ENCODE peak calls at places on chromosomes 7 and 10, in eight cellular contexts. One of them, this sample, is unnamed.

GRCh38 chr10:4515711-4516110 is 310.3 kb upstream of the AKR1E2 start:
- DNase-seq in head of caudate nucleus: no peak
- DNase-seq in stimulated activated CD8-positive, alpha-beta memory T cell treated with anti-CD3 and anti-CD28 coated beads, Interleukin-4, amount 100 ng/mL, for 1 hour: no peak
- DNase-seq in frontal cortex: no peak
- DNase-seq in naive thymus-derived CD4-positive, alpha-beta T cell: no peak
- DNase-seq in EH: no peak
- DNase-seq in stimulated activated CD4-positive, alpha-beta T cell treated with anti-CD3 and anti-CD28 coated beads, TNF-alpha, amount 100 ng/mL, for 1 hour: no peak
- DNase-seq in RWPE2: no peak
- DNase-seq in this sample: no peak

GRCh38 chr7:29564455-29565185 is 985 bp downstream of the PRR15 start:
- DNase-seq in stimulated activated CD4-positive, alpha-beta T cell treated with anti-CD3 and anti-CD28 coated beads, TNF-alpha, amount 100 ng/mL, for 1 hour: no peak
- DNase-seq in naive thymus-derived CD4-positive, alpha-beta T cell: no peak
- DNase-seq in frontal cortex: peak; percentile 55
- DNase-seq in RWPE2: peak; percentile 72
- DNase-seq in stimulated activated CD8-positive, alpha-beta memory T cell treated with anti-CD3 and anti-CD28 coated beads, Interleukin-4, amount 100 ng/mL, for 1 hour: no peak
- DNase-seq in EH: peak; percentile 60
- DNase-seq in head of caudate nucleus: peak; percentile 14
- DNase-seq in this sample: peak; percentile 86

GRCh38 chr7:34596887-34597286 is 61.1 kb upstream of the NPSR1 start:
- DNase-seq in stimulated activated CD8-positive, alpha-beta memory T cell treated with anti-CD3 and anti-CD28 coated beads, Interleukin-4, amount 100 ng/mL, for 1 hour: no peak
- DNase-seq in head of caudate nucleus: no peak
- DNase-seq in RWPE2: no peak
- DNase-seq in EH: peak; percentile 7
- DNase-seq in stimulated activated CD4-positive, alpha-beta T cell treated with anti-CD3 and anti-CD28 coated beads, TNF-alpha, amount 100 ng/mL, for 1 hour: no peak
- DNase-seq in naive thymus-derived CD4-positive, alpha-beta T cell: no peak
- DNase-seq in frontal cortex: no peak
- DNase-seq in this sample: no peak

GRCh38 chr10:98577168-98577567 is 130.4 kb upstream of the HPS1 start:
- DNase-seq in stimulated activated CD8-positive, alpha-beta memory T cell treated with anti-CD3 and anti-CD28 coated beads, Interleukin-4, amount 100 ng/mL, for 1 hour: no peak
- DNase-seq in stimulated activated CD4-positive, alpha-beta T cell treated with anti-CD3 and anti-CD28 coated beads, TNF-alpha, amount 100 ng/mL, for 1 hour: no peak
- DNase-seq in EH: no peak
- DNase-seq in frontal cortex: no peak
- DNase-seq in head of caudate nucleus: no peak
- DNase-seq in RWPE2: no peak
- DNase-seq in naive thymus-derived CD4-positive, alpha-beta T cell: no peak
- DNase-seq in this sample: no peak

GRCh38 chr7:140719711-140720110 is 23.2 kb downstream of the NDUFB2 start:
- DNase-seq in EH: peak; percentile 23
- DNase-seq in stimulated activated CD8-positive, alpha-beta memory T cell treated with anti-CD3 and anti-CD28 coated beads, Interleukin-4, amount 100 ng/mL, for 1 hour: no peak
- DNase-seq in stimulated activated CD4-positive, alpha-beta T cell treated with anti-CD3 and anti-CD28 coated beads, TNF-alpha, amount 100 ng/mL, for 1 hour: no peak
- DNase-seq in RWPE2: no peak
- DNase-seq in frontal cortex: no peak
- DNase-seq in head of caudate nucleus: no peak
- DNase-seq in naive thymus-derived CD4-positive, alpha-beta T cell: no peak
- DNase-seq in this sample: peak; percentile 10

GRCh38 chr10:129883029-129883428 is 81.0 kb downstream of the EBF3 start:
- DNase-seq in head of caudate nucleus: no peak
- DNase-seq in EH: no peak
- DNase-seq in stimulated activated CD8-positive, alpha-beta memory T cell treated with anti-CD3 and anti-CD28 coated beads, Interleukin-4, amount 100 ng/mL, for 1 hour: no peak
- DNase-seq in frontal cortex: no peak
- DNase-seq in naive thymus-derived CD4-positive, alpha-beta T cell: no peak
- DNase-seq in RWPE2: no peak
- DNase-seq in stimulated activated CD4-positive, alpha-beta T cell treated with anti-CD3 and anti-CD28 coated beads, TNF-alpha, amount 100 ng/mL, for 1 hour: no peak
- DNase-seq in this sample: no peak

GRCh38 chr7:18958627-18959026 is 158.8 kb downstream of the TWIST1 start:
- DNase-seq in EH: peak; percentile 73
- DNase-seq in naive thymus-derived CD4-positive, alpha-beta T cell: no peak
- DNase-seq in head of caudate nucleus: no peak
- DNase-seq in frontal cortex: no peak
- DNase-seq in stimulated activated CD8-positive, alpha-beta memory T cell treated with anti-CD3 and anti-CD28 coated beads, Interleukin-4, amount 100 ng/mL, for 1 hour: no peak
- DNase-seq in RWPE2: no peak
- DNase-seq in stimulated activated CD4-positive, alpha-beta T cell treated with anti-CD3 and anti-CD28 coated beads, TNF-alpha, amount 100 ng/mL, for 1 hour: no peak
- DNase-seq in this sample: peak; percentile 90

GRCh38 chr7:78020131-78020873 is 221.7 kb downstream of the PHTF2 start:
- DNase-seq in EH: peak; percentile 86
- DNase-seq in naive thymus-derived CD4-positive, alpha-beta T cell: peak; percentile 44
- DNase-seq in RWPE2: no peak
- DNase-seq in frontal cortex: peak; percentile 79
- DNase-seq in stimulated activated CD8-positive, alpha-beta memory T cell treated with anti-CD3 and anti-CD28 coated beads, Interleukin-4, amount 100 ng/mL, for 1 hour: no peak
- DNase-seq in head of caudate nucleus: peak; percentile 80
- DNase-seq in stimulated activated CD4-positive, alpha-beta T cell treated with anti-CD3 and anti-CD28 coated beads, TNF-alpha, amount 100 ng/mL, for 1 hour: no peak
- DNase-seq in this sample: peak; percentile 87

GRCh38 chr7:29154076-29154475 is 7.7 kb upstream of the CPVL start:
- DNase-seq in RWPE2: no peak
- DNase-seq in head of caudate nucleus: no peak
- DNase-seq in naive thymus-derived CD4-positive, alpha-beta T cell: no peak
- DNase-seq in frontal cortex: no peak
- DNase-seq in stimulated activated CD4-positive, alpha-beta T cell treated with anti-CD3 and anti-CD28 coated beads, TNF-alpha, amount 100 ng/mL, for 1 hour: no peak
- DNase-seq in stimulated activated CD8-positive, alpha-beta memory T cell treated with anti-CD3 and anti-CD28 coated beads, Interleukin-4, amount 100 ng/mL, for 1 hour: no peak
- DNase-seq in EH: no peak
- DNase-seq in this sample: no peak

GRCh38 chr7:158821173-158822021 is 7.9 kb downstream of the ESYT2 start:
- DNase-seq in RWPE2: no peak
- DNase-seq in head of caudate nucleus: no peak
- DNase-seq in stimulated activated CD8-positive, alpha-beta memory T cell treated with anti-CD3 and anti-CD28 coated beads, Interleukin-4, amount 100 ng/mL, for 1 hour: no peak
- DNase-seq in EH: peak; percentile 71
- DNase-seq in naive thymus-derived CD4-positive, alpha-beta T cell: peak; percentile 22
- DNase-seq in frontal cortex: no peak
- DNase-seq in stimulated activated CD4-positive, alpha-beta T cell treated with anti-CD3 and anti-CD28 coated beads, TNF-alpha, amount 100 ng/mL, for 1 hour: no peak
- DNase-seq in this sample: peak; percentile 86

GRCh38 chr10:97974108-97974507 is 56.3 kb downstream of the CRTAC1 start:
- DNase-seq in stimulated activated CD4-positive, alpha-beta T cell treated with anti-CD3 and anti-CD28 coated beads, TNF-alpha, amount 100 ng/mL, for 1 hour: no peak
- DNase-seq in head of caudate nucleus: peak; percentile 47
- DNase-seq in frontal cortex: no peak
- DNase-seq in EH: no peak
- DNase-seq in naive thymus-derived CD4-positive, alpha-beta T cell: no peak
- DNase-seq in RWPE2: no peak
- DNase-seq in stimulated activated CD8-positive, alpha-beta memory T cell treated with anti-CD3 and anti-CD28 coated beads, Interleukin-4, amount 100 ng/mL, for 1 hour: no peak
- DNase-seq in this sample: no peak

GRCh38 chr10:124047427-124048157 is 45.8 kb downstream of the CHST15 start:
- DNase-seq in head of caudate nucleus: no peak
- DNase-seq in stimulated activated CD4-positive, alpha-beta T cell treated with anti-CD3 and anti-CD28 coated beads, TNF-alpha, amount 100 ng/mL, for 1 hour: no peak
- DNase-seq in naive thymus-derived CD4-positive, alpha-beta T cell: no peak
- DNase-seq in stimulated activated CD8-positive, alpha-beta memory T cell treated with anti-CD3 and anti-CD28 coated beads, Interleukin-4, amount 100 ng/mL, for 1 hour: no peak
- DNase-seq in RWPE2: no peak
- DNase-seq in EH: no peak
- DNase-seq in frontal cortex: no peak
- DNase-seq in this sample: no peak

GRCh38 chr10:117994771-117995170 is 52.0 kb downstream of the RAB11FIP2 start:
- DNase-seq in head of caudate nucleus: no peak
- DNase-seq in naive thymus-derived CD4-positive, alpha-beta T cell: no peak
- DNase-seq in EH: no peak
- DNase-seq in stimulated activated CD4-positive, alpha-beta T cell treated with anti-CD3 and anti-CD28 coated beads, TNF-alpha, amount 100 ng/mL, for 1 hour: no peak
- DNase-seq in RWPE2: no peak
- DNase-seq in stimulated activated CD8-positive, alpha-beta memory T cell treated with anti-CD3 and anti-CD28 coated beads, Interleukin-4, amount 100 ng/mL, for 1 hour: no peak
- DNase-seq in frontal cortex: no peak
- DNase-seq in this sample: no peak

GRCh38 chr7:114243019-114243507 is 171.6 kb upstream of the FOXP2 start:
- DNase-seq in EH: no peak
- DNase-seq in frontal cortex: no peak
- DNase-seq in naive thymus-derived CD4-positive, alpha-beta T cell: no peak
- DNase-seq in stimulated activated CD8-positive, alpha-beta memory T cell treated with anti-CD3 and anti-CD28 coated beads, Interleukin-4, amount 100 ng/mL, for 1 hour: no peak
- DNase-seq in stimulated activated CD4-positive, alpha-beta T cell treated with anti-CD3 and anti-CD28 coated beads, TNF-alpha, amount 100 ng/mL, for 1 hour: no peak
- DNase-seq in head of caudate nucleus: no peak
- DNase-seq in RWPE2: no peak
- DNase-seq in this sample: peak; percentile 1

GRCh38 chr7:151857412-151857811 is 19.5 kb downstream of the PRKAG2 start:
- DNase-seq in naive thymus-derived CD4-positive, alpha-beta T cell: no peak
- DNase-seq in frontal cortex: no peak
- DNase-seq in stimulated activated CD4-positive, alpha-beta T cell treated with anti-CD3 and anti-CD28 coated beads, TNF-alpha, amount 100 ng/mL, for 1 hour: no peak
- DNase-seq in head of caudate nucleus: no peak
- DNase-seq in stimulated activated CD8-positive, alpha-beta memory T cell treated with anti-CD3 and anti-CD28 coated beads, Interleukin-4, amount 100 ng/mL, for 1 hour: no peak
- DNase-seq in EH: no peak
- DNase-seq in RWPE2: no peak
- DNase-seq in this sample: no peak

GRCh38 chr10:13759167-13759566 is 172.4 kb downstream of the PRPF18 start:
- DNase-seq in head of caudate nucleus: no peak
- DNase-seq in stimulated activated CD4-positive, alpha-beta T cell treated with anti-CD3 and anti-CD28 coated beads, TNF-alpha, amount 100 ng/mL, for 1 hour: no peak
- DNase-seq in frontal cortex: no peak
- DNase-seq in EH: peak; percentile 65
- DNase-seq in RWPE2: no peak
- DNase-seq in naive thymus-derived CD4-positive, alpha-beta T cell: no peak
- DNase-seq in stimulated activated CD8-positive, alpha-beta memory T cell treated with anti-CD3 and anti-CD28 coated beads, Interleukin-4, amount 100 ng/mL, for 1 hour: no peak
- DNase-seq in this sample: no peak

GRCh38 chr7:100835903-100836811 is 8.8 kb upstream of the EPHB4 start:
- DNase-seq in frontal cortex: peak; percentile 23
- DNase-seq in stimulated activated CD4-positive, alpha-beta T cell treated with anti-CD3 and anti-CD28 coated beads, TNF-alpha, amount 100 ng/mL, for 1 hour: no peak
- DNase-seq in RWPE2: peak; percentile 91
- DNase-seq in stimulated activated CD8-positive, alpha-beta memory T cell treated with anti-CD3 and anti-CD28 coated beads, Interleukin-4, amount 100 ng/mL, for 1 hour: no peak
- DNase-seq in head of caudate nucleus: no peak
- DNase-seq in EH: no peak
- DNase-seq in naive thymus-derived CD4-positive, alpha-beta T cell: no peak
- DNase-seq in this sample: peak; percentile 25

GRCh38 chr10:108775911-108776475 is 1147.3 kb downstream of the XPNPEP1 start:
- DNase-seq in naive thymus-derived CD4-positive, alpha-beta T cell: no peak
- DNase-seq in stimulated activated CD8-positive, alpha-beta memory T cell treated with anti-CD3 and anti-CD28 coated beads, Interleukin-4, amount 100 ng/mL, for 1 hour: no peak
- DNase-seq in stimulated activated CD4-positive, alpha-beta T cell treated with anti-CD3 and anti-CD28 coated beads, TNF-alpha, amount 100 ng/mL, for 1 hour: no peak
- DNase-seq in RWPE2: no peak
- DNase-seq in frontal cortex: no peak
- DNase-seq in head of caudate nucleus: no peak
- DNase-seq in EH: no peak
- DNase-seq in this sample: no peak

GRCh38 chr7:95723583-95724180 is 48.7 kb upstream of the DYNC1I1 start:
- DNase-seq in head of caudate nucleus: peak; percentile 57
- DNase-seq in naive thymus-derived CD4-positive, alpha-beta T cell: no peak
- DNase-seq in RWPE2: no peak
- DNase-seq in EH: peak; percentile 33
- DNase-seq in frontal cortex: peak; percentile 19
- DNase-seq in stimulated activated CD4-positive, alpha-beta T cell treated with anti-CD3 and anti-CD28 coated beads, TNF-alpha, amount 100 ng/mL, for 1 hour: no peak
- DNase-seq in stimulated activated CD8-positive, alpha-beta memory T cell treated with anti-CD3 and anti-CD28 coated beads, Interleukin-4, amount 100 ng/mL, for 1 hour: no peak
- DNase-seq in this sample: peak; percentile 55

GRCh38 chr10:110408203-110408871 is 89.4 kb upstream of the DUSP5 start:
- DNase-seq in head of caudate nucleus: no peak
- DNase-seq in stimulated activated CD4-positive, alpha-beta T cell treated with anti-CD3 and anti-CD28 coated beads, TNF-alpha, amount 100 ng/mL, for 1 hour: no peak
- DNase-seq in RWPE2: peak; percentile 79
- DNase-seq in stimulated activated CD8-positive, alpha-beta memory T cell treated with anti-CD3 and anti-CD28 coated beads, Interleukin-4, amount 100 ng/mL, for 1 hour: no peak
- DNase-seq in EH: peak; percentile 68
- DNase-seq in frontal cortex: no peak
- DNase-seq in naive thymus-derived CD4-positive, alpha-beta T cell: no peak
- DNase-seq in this sample: peak; percentile 92

GRCh38 chr7:73844848-73845460 is 2.6 kb upstream of the METTL27 start:
- DNase-seq in RWPE2: no peak
- DNase-seq in stimulated activated CD4-positive, alpha-beta T cell treated with anti-CD3 and anti-CD28 coated beads, TNF-alpha, amount 100 ng/mL, for 1 hour: no peak
- DNase-seq in EH: peak; percentile 88
- DNase-seq in naive thymus-derived CD4-positive, alpha-beta T cell: no peak
- DNase-seq in head of caudate nucleus: no peak
- DNase-seq in stimulated activated CD8-positive, alpha-beta memory T cell treated with anti-CD3 and anti-CD28 coated beads, Interleukin-4, amount 100 ng/mL, for 1 hour: no peak
- DNase-seq in frontal cortex: no peak
- DNase-seq in this sample: peak; percentile 93

This sample was measured in M059J.